ENCODE peak calls at places on chromosomes 16 and 17, in eight cellular contexts. One of them, this sample, is unnamed.
A peak's percentile ranks its signal among the peaks of the same experiment; 100 is the strongest.

GRCh38 chr17:81251091-81251942 is 12.2 kb downstream of the NDUFAF8 start:
- DNase-seq in H7: peak; percentile 69
- DNase-seq in endodermal cell: no peak
- DNase-seq in Caco-2: no peak
- DNase-seq in BE2C: peak; percentile 71
- DNase-seq in effector memory CD4-positive, alpha-beta T cell: no peak
- DNase-seq in left ventricle myocardium inferior: peak; percentile 56
- DNase-seq in Peyer's patch: peak; percentile 64
- DNase-seq in this sample: no peak

GRCh38 chr17:31843382-31843780 is 15.7 kb downstream of the COPRS start:
- DNase-seq in endodermal cell: no peak
- DNase-seq in Caco-2: no peak
- DNase-seq in left ventricle myocardium inferior: no peak
- DNase-seq in BE2C: no peak
- DNase-seq in H7: no peak
- DNase-seq in effector memory CD4-positive, alpha-beta T cell: no peak
- DNase-seq in Peyer's patch: no peak
- DNase-seq in this sample: no peak

GRCh38 chr17:8837438-8838075 is 29.9 kb downstream of the PIK3R6 start:
- DNase-seq in effector memory CD4-positive, alpha-beta T cell: no peak
- DNase-seq in BE2C: no peak
- DNase-seq in Caco-2: no peak
- DNase-seq in H7: peak; percentile 86
- DNase-seq in left ventricle myocardium inferior: no peak
- DNase-seq in Peyer's patch: peak; percentile 33
- DNase-seq in endodermal cell: peak; percentile 48
- DNase-seq in this sample: no peak

GRCh38 chr17:63029520-63029919 is 63.5 kb downstream of the TANC2 start:
- DNase-seq in effector memory CD4-positive, alpha-beta T cell: no peak
- DNase-seq in H7: no peak
- DNase-seq in Peyer's patch: no peak
- DNase-seq in Caco-2: no peak
- DNase-seq in endodermal cell: no peak
- DNase-seq in BE2C: no peak
- DNase-seq in left ventricle myocardium inferior: no peak
- DNase-seq in this sample: no peak

GRCh38 chr16:63289834-63290460 is 1253.7 kb upstream of the CDH8 start:
- DNase-seq in Caco-2: peak; percentile 67
- DNase-seq in H7: peak; percentile 29
- DNase-seq in effector memory CD4-positive, alpha-beta T cell: no peak
- DNase-seq in Peyer's patch: peak; percentile 46
- DNase-seq in BE2C: peak; percentile 54
- DNase-seq in left ventricle myocardium inferior: no peak
- DNase-seq in endodermal cell: peak; percentile 87
- DNase-seq in this sample: no peak

GRCh38 chr16:52456368-52456767 is 90.6 kb downstream of the TOX3 start:
- DNase-seq in H7: peak; percentile 9
- DNase-seq in Peyer's patch: no peak
- DNase-seq in Caco-2: peak; percentile 48
- DNase-seq in effector memory CD4-positive, alpha-beta T cell: no peak
- DNase-seq in left ventricle myocardium inferior: no peak
- DNase-seq in BE2C: no peak
- DNase-seq in endodermal cell: no peak
- DNase-seq in this sample: no peak

GRCh38 chr17:40265337-40265736 is 22.3 kb upstream of the CDC6 start:
- DNase-seq in effector memory CD4-positive, alpha-beta T cell: no peak
- DNase-seq in left ventricle myocardium inferior: no peak
- DNase-seq in Caco-2: no peak
- DNase-seq in H7: no peak
- DNase-seq in Peyer's patch: no peak
- DNase-seq in BE2C: no peak
- DNase-seq in endodermal cell: no peak
- DNase-seq in this sample: no peak

GRCh38 chr16:89936508-89936907 is 12.0 kb upstream of the DEF8 start:
- DNase-seq in BE2C: no peak
- DNase-seq in endodermal cell: no peak
- DNase-seq in Caco-2: no peak
- DNase-seq in left ventricle myocardium inferior: no peak
- DNase-seq in effector memory CD4-positive, alpha-beta T cell: no peak
- DNase-seq in Peyer's patch: no peak
- DNase-seq in H7: no peak
- DNase-seq in this sample: no peak

GRCh38 chr16:64356267-64356666 is 765.6 kb downstream of the CDH11 start:
- DNase-seq in endodermal cell: no peak
- DNase-seq in left ventricle myocardium inferior: no peak
- DNase-seq in H7: no peak
- DNase-seq in effector memory CD4-positive, alpha-beta T cell: no peak
- DNase-seq in Caco-2: no peak
- DNase-seq in Peyer's patch: no peak
- DNase-seq in BE2C: no peak
- DNase-seq in this sample: no peak

GRCh38 chr17:5854871-5855554 is 215.2 kb upstream of the WSCD1 start:
- DNase-seq in Peyer's patch: no peak
- DNase-seq in Caco-2: no peak
- DNase-seq in left ventricle myocardium inferior: no peak
- DNase-seq in H7: no peak
- DNase-seq in effector memory CD4-positive, alpha-beta T cell: no peak
- DNase-seq in BE2C: no peak
- DNase-seq in endodermal cell: no peak
- DNase-seq in this sample: no peak

GRCh38 chr17:48502901-48503300 is 27.9 kb downstream of the HOXB1 start:
- DNase-seq in effector memory CD4-positive, alpha-beta T cell: no peak
- DNase-seq in H7: no peak
- DNase-seq in left ventricle myocardium inferior: no peak
- DNase-seq in endodermal cell: no peak
- DNase-seq in BE2C: no peak
- DNase-seq in Peyer's patch: no peak
- DNase-seq in Caco-2: no peak
- DNase-seq in this sample: no peak

GRCh38 chr17:67420994-67421393 is 43.9 kb downstream of the PITPNC1 start:
- DNase-seq in Caco-2: no peak
- DNase-seq in BE2C: no peak
- DNase-seq in left ventricle myocardium inferior: no peak
- DNase-seq in effector memory CD4-positive, alpha-beta T cell: no peak
- DNase-seq in endodermal cell: no peak
- DNase-seq in H7: no peak
- DNase-seq in Peyer's patch: no peak
- DNase-seq in this sample: no peak

GRCh38 chr17:33500141-33500540 is 207.0 kb upstream of the ASIC2 start:
- DNase-seq in Caco-2: no peak
- DNase-seq in Peyer's patch: no peak
- DNase-seq in H7: no peak
- DNase-seq in left ventricle myocardium inferior: no peak
- DNase-seq in effector memory CD4-positive, alpha-beta T cell: no peak
- DNase-seq in endodermal cell: no peak
- DNase-seq in BE2C: peak; percentile 74
- DNase-seq in this sample: no peak

GRCh38 chr16:68083861-68084503 is 1.2 kb upstream of the NFATC3 start:
- DNase-seq in BE2C: no peak
- DNase-seq in Caco-2: peak; percentile 67
- DNase-seq in endodermal cell: no peak
- DNase-seq in left ventricle myocardium inferior: no peak
- DNase-seq in effector memory CD4-positive, alpha-beta T cell: no peak
- DNase-seq in Peyer's patch: no peak
- DNase-seq in H7: peak; percentile 62
- DNase-seq in this sample: no peak

GRCh38 chr17:29294580-29294900 is 592 bp upstream of the NUFIP2 start:
- DNase-seq in endodermal cell: no peak
- DNase-seq in Caco-2: no peak
- DNase-seq in left ventricle myocardium inferior: no peak
- DNase-seq in effector memory CD4-positive, alpha-beta T cell: no peak
- DNase-seq in H7: no peak
- DNase-seq in BE2C: no peak
- DNase-seq in Peyer's patch: no peak
- DNase-seq in this sample: no peak

GRCh38 chr17:69764137-69764536 is 310.9 kb upstream of the KCNJ16 start:
- DNase-seq in effector memory CD4-positive, alpha-beta T cell: no peak
- DNase-seq in BE2C: no peak
- DNase-seq in H7: no peak
- DNase-seq in endodermal cell: no peak
- DNase-seq in left ventricle myocardium inferior: no peak
- DNase-seq in Peyer's patch: no peak
- DNase-seq in Caco-2: peak; percentile 9
- DNase-seq in this sample: no peak

GRCh38 chr16:8572919-8573724 is 17.2 kb downstream of the TMEM114 start:
- DNase-seq in H7: peak; percentile 69
- DNase-seq in Caco-2: peak; percentile 38
- DNase-seq in effector memory CD4-positive, alpha-beta T cell: no peak
- DNase-seq in endodermal cell: peak; percentile 86
- DNase-seq in BE2C: no peak
- DNase-seq in Peyer's patch: no peak
- DNase-seq in left ventricle myocardium inferior: no peak
- DNase-seq in this sample: peak; percentile 21

GRCh38 chr16:77885596-77886295 is 97.4 kb downstream of the VAT1L start:
- DNase-seq in Caco-2: no peak
- DNase-seq in left ventricle myocardium inferior: no peak
- DNase-seq in H7: no peak
- DNase-seq in effector memory CD4-positive, alpha-beta T cell: no peak
- DNase-seq in endodermal cell: no peak
- DNase-seq in BE2C: no peak
- DNase-seq in Peyer's patch: no peak
- DNase-seq in this sample: no peak

GRCh38 chr16:88993006-88993787 is 16.2 kb upstream of the CBFA2T3 start:
- DNase-seq in BE2C: no peak
- DNase-seq in Caco-2: no peak
- DNase-seq in endodermal cell: no peak
- DNase-seq in effector memory CD4-positive, alpha-beta T cell: no peak
- DNase-seq in H7: peak; percentile 84
- DNase-seq in Peyer's patch: no peak
- DNase-seq in left ventricle myocardium inferior: no peak
- DNase-seq in this sample: no peak

GRCh38 chr17:62701706-62702085 is 74.2 kb downstream of the MRC2 start:
- DNase-seq in Caco-2: no peak
- DNase-seq in BE2C: no peak
- DNase-seq in left ventricle myocardium inferior: no peak
- DNase-seq in Peyer's patch: no peak
- DNase-seq in H7: no peak
- DNase-seq in effector memory CD4-positive, alpha-beta T cell: no peak
- DNase-seq in endodermal cell: no peak
- DNase-seq in this sample: no peak

GRCh38 chr17:79843917-79844815 is 4.9 kb upstream of the CBX4 start:
- DNase-seq in Caco-2: peak; percentile 81
- DNase-seq in Peyer's patch: peak; percentile 68
- DNase-seq in left ventricle myocardium inferior: peak; percentile 78
- DNase-seq in effector memory CD4-positive, alpha-beta T cell: no peak
- DNase-seq in BE2C: peak; percentile 56
- DNase-seq in H7: peak; percentile 92
- DNase-seq in endodermal cell: peak; percentile 89
- DNase-seq in this sample: peak; percentile 73

DNA sequence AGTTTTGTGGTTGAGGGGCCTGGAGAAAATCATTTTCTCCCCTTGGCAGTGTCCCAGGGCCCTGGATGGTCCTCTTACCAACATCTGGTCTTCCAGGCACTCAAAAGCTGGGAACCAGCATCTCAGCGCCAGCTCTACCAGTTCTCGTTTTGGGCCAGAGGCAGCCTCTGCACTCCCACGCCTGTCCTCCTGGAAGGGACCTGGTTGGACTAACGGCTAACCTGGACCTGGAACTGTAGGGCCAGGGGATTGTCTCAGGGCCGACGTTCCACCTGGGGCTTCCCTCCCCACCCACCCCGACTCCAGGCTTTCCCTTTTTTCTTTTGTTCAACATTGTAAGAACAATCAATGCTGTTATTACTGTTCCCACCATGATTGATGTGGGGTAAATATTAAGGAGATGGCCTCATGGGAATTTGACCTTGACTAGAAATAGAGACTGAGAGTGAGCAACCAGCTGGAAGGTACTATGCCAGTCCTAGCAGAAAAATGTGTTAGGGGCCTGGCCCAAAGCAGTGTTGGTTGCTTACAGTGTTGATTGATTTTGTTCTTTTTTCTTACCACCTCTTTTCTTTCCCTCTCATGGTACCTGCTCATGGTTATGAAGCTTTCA is 81.4 kb downstream of the ABCC6 start:
- DNase-seq in endodermal cell: no peak
- DNase-seq in BE2C: no peak
- DNase-seq in H7: no peak
- DNase-seq in left ventricle myocardium inferior: no peak
- DNase-seq in Caco-2: no peak
- DNase-seq in Peyer's patch: no peak
- DNase-seq in effector memory CD4-positive, alpha-beta T cell: no peak
- DNase-seq in this sample: no peak
- H3K36me3 ChIP-seq in endodermal cell: peaks cover 49% of the 10 kb centered on the region
- H3K36me3 ChIP-seq in BE2C: peaks cover 73% of the 10 kb centered on the region
- H3K36me3 ChIP-seq in H7: peaks cover 30% of the 10 kb centered on the region
- H3K36me3 ChIP-seq in left ventricle myocardium inferior: peaks cover 61% of the 10 kb centered on the region
- H3K36me3 ChIP-seq in Caco-2: no peaks in the 10 kb centered on the region
- H3K36me3 ChIP-seq in Peyer's patch: peaks cover 62% of the 10 kb centered on the region
- H3K36me3 ChIP-seq in effector memory CD4-positive, alpha-beta T cell: peaks cover 67% of the 10 kb centered on the region
- H3K36me3 ChIP-seq in this sample: peaks cover 78% of the 10 kb centered on the region

DNA sequence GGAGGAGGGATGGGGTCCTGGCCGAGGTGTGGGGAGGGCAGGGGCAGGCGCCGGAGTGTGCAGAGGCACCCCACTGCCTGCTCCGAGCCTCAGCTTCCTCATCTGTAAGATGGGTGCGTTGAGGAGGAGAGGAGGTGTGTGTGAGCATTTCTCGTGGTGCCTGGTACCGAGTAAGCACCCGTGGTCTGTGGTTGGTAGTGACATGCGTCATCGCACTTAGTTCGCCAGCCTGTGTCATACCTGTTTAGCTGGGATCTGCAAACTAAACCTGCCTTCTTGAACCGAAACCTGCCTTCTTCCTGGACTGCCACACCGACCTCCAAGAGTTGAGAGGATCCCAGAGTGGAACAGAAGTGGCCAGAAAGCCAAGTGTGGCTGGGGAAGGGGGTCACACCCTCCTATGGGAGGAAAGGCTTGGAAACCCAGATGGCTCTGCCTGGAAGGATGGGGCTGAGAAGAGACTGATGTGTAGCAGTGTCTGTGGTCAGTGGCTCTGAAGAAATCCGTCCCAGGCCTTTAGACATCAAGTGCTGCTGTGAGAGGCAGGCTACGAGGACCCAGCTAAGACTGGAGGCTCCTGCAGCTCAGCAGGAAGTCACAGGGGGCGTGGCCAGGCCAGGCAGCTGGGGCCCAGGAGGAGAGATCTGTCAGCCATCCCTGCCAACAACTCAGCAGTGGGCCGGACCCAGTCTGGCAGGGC is 162.6 kb upstream of the PLCG2 start:
- DNase-seq in endodermal cell: peak; percentile 89
- DNase-seq in Caco-2: no peak
- DNase-seq in effector memory CD4-positive, alpha-beta T cell: peak; percentile 60
- DNase-seq in left ventricle myocardium inferior: peak; percentile 69
- DNase-seq in Peyer's patch: peak; percentile 90
- DNase-seq in BE2C: peak; percentile 40
- DNase-seq in H7: peak; percentile 85
- DNase-seq in this sample: no peak
- H3K36me3 ChIP-seq in endodermal cell: peaks cover 21% of the 10 kb centered on the region
- H3K36me3 ChIP-seq in Caco-2: peaks cover 6% of the 10 kb centered on the region
- H3K36me3 ChIP-seq in effector memory CD4-positive, alpha-beta T cell: no peaks in the 10 kb centered on the region
- H3K36me3 ChIP-seq in left ventricle myocardium inferior: peaks cover 8% of the 10 kb centered on the region
- H3K36me3 ChIP-seq in Peyer's patch: peaks cover 28% of the 10 kb centered on the region
- H3K36me3 ChIP-seq in BE2C: no peaks in the 10 kb centered on the region
- H3K36me3 ChIP-seq in H7: peaks cover 2% of the 10 kb centered on the region
- H3K36me3 ChIP-seq in this sample: peaks cover 7% of the 10 kb centered on the region

GRCh38 chr16:24801761-24802302 is 43.9 kb upstream of the SLC5A11 start:
- DNase-seq in effector memory CD4-positive, alpha-beta T cell: no peak
- DNase-seq in left ventricle myocardium inferior: no peak
- DNase-seq in Caco-2: peak; percentile 17
- DNase-seq in BE2C: no peak
- DNase-seq in H7: no peak
- DNase-seq in endodermal cell: no peak
- DNase-seq in Peyer's patch: no peak
- DNase-seq in this sample: no peak
- H3K36me3 ChIP-seq in effector memory CD4-positive, alpha-beta T cell: peaks cover 91% of the 10 kb centered on the region
- H3K36me3 ChIP-seq in left ventricle myocardium inferior: peaks cover 100% of the 10 kb centered on the region
- H3K36me3 ChIP-seq in Caco-2: peaks cover 2% of the 10 kb centered on the region
- H3K36me3 ChIP-seq in BE2C: peaks cover 82% of the 10 kb centered on the region
- H3K36me3 ChIP-seq in H7: peaks cover 77% of the 10 kb centered on the region
- H3K36me3 ChIP-seq in endodermal cell: peaks cover 98% of the 10 kb centered on the region
- H3K36me3 ChIP-seq in Peyer's patch: peaks cover 100% of the 10 kb centered on the region
- H3K36me3 ChIP-seq in this sample: peaks cover 99% of the 10 kb centered on the region

GRCh38 chr17:75246404-75246803 is 15.0 kb downstream of the GGA3 start:
- DNase-seq in left ventricle myocardium inferior: no peak
- DNase-seq in BE2C: no peak
- DNase-seq in effector memory CD4-positive, alpha-beta T cell: no peak
- DNase-seq in Caco-2: no peak
- DNase-seq in H7: no peak
- DNase-seq in Peyer's patch: no peak
- DNase-seq in endodermal cell: no peak
- DNase-seq in this sample: no peak
- H3K36me3 ChIP-seq in left ventricle myocardium inferior: peaks cover 54% of the 10 kb centered on the region
- H3K36me3 ChIP-seq in BE2C: peaks cover 41% of the 10 kb centered on the region
- H3K36me3 ChIP-seq in effector memory CD4-positive, alpha-beta T cell: peaks cover 38% of the 10 kb centered on the region
- H3K36me3 ChIP-seq in Caco-2: peaks cover 2% of the 10 kb centered on the region
- H3K36me3 ChIP-seq in H7: peaks cover 44% of the 10 kb centered on the region
- H3K36me3 ChIP-seq in Peyer's patch: peaks cover 61% of the 10 kb centered on the region
- H3K36me3 ChIP-seq in endodermal cell: peaks cover 43% of the 10 kb centered on the region
- H3K36me3 ChIP-seq in this sample: peaks cover 68% of the 10 kb centered on the region